ENCODE peak calls at places on chromosomes 2 and 18, in seven cellular contexts. B, X, J, G, O, Y and L are unnamed samples.
A peak's percentile ranks its signal among the peaks of the same experiment; 100 is the strongest.

GRCh38 chr2:119231975-119232665 is 8.5 kb downstream of the STEAP3 start:
- DNase-seq in B (no peak), X (no peak), J (no peak), G (no peak), O (no peak), Y (peak; percentile 74), L (no peak)

GRCh38 chr2:237213325-237214040 is 127.8 kb downstream of the COPS8 start:
- DNase-seq in B (peak; percentile 90), X (peak; percentile 73), J (no peak), G (no peak), O (no peak), Y (peak; percentile 96), L (no peak)

GRCh38 chr2:143471550-143471949 is 342.3 kb downstream of the ARHGAP15 start:
- DNase-seq in B (no peak), X (no peak), J (no peak), G (no peak), O (no peak), Y (no peak), L (no peak)

GRCh38 chr2:144183744-144184143 is 336.2 kb downstream of the ZEB2 start:
- DNase-seq in B (no peak), X (peak; percentile 2), J (no peak), G (no peak), O (peak; percentile 76), Y (peak; percentile 85), L (peak; percentile 76)

GRCh38 chr2:23599691-23600090 is 214.7 kb downstream of the KLHL29 start:
- DNase-seq in B (no peak), X (no peak), J (no peak), G (no peak), O (peak; percentile 22), Y (no peak), L (peak; percentile 11)

GRCh38 chr2:181307203-181307991 is 149.8 kb upstream of the ITGA4 start:
- DNase-seq in B (no peak), X (no peak), J (no peak), G (no peak), O (peak; percentile 25), Y (no peak), L (no peak)

GRCh38 chr18:79713341-79713740 is 33.7 kb downstream of the CTDP1 start:
- DNase-seq in B (no peak), X (no peak), J (no peak), G (no peak), O (no peak), Y (no peak), L (no peak)

GRCh38 chr18:63317982-63318881 is 1.3 kb downstream of the BCL2 start:
- DNase-seq in B (peak; percentile 90), X (peak; percentile 63), J (no peak), G (peak; percentile 61), O (peak; percentile 96), Y (no peak), L (peak; percentile 80)

GRCh38 chr2:63903003-63903402 is 61.3 kb downstream of the UGP2 start:
- DNase-seq in B (no peak), X (no peak), J (no peak), G (no peak), O (no peak), Y (peak; percentile 26), L (no peak)

GRCh38 chr2:112692914-112693313 is 27.9 kb upstream of the NT5DC4 start:
- DNase-seq in B (peak; percentile 40), X (no peak), J (no peak), G (no peak), O (no peak), Y (no peak), L (peak; percentile 36)

GRCh38 chr18:3217930-3218647 is 1.7 kb downstream of the MYOM1 start:
- DNase-seq in B (no peak), X (peak; percentile 83), J (no peak), G (no peak), O (no peak), Y (no peak), L (peak; percentile 76)

GRCh38 chr2:108633379-108633778 is 85.9 kb upstream of the RANBP2 start:
- DNase-seq in B (no peak), X (no peak), J (no peak), G (no peak), O (no peak), Y (no peak), L (no peak)

GRCh38 chr18:75207298-75208054 is 1.5 kb downstream of the PTGR3 start:
- DNase-seq in B (no peak), X (no peak), J (no peak), G (no peak), O (no peak), Y (peak; percentile 73), L (no peak)

GRCh38 chr18:77062518-77063003 is 70.0 kb downstream of the MBP start:
- DNase-seq in B (no peak), X (no peak), J (no peak), G (no peak), O (no peak), Y (peak; percentile 48), L (no peak)
- H3K4me1 ChIP-seq in B (peaks cover 16% of the 10 kb centered on the region), X (peaks cover 21% of the 10 kb centered on the region), J (peaks cover 58% of the 10 kb centered on the region), G (peaks cover 44% of the 10 kb centered on the region), O (peaks cover 97% of the 10 kb centered on the region), Y (peaks cover 31% of the 10 kb centered on the region), L (peaks cover 4% of the 10 kb centered on the region)

DNA sequence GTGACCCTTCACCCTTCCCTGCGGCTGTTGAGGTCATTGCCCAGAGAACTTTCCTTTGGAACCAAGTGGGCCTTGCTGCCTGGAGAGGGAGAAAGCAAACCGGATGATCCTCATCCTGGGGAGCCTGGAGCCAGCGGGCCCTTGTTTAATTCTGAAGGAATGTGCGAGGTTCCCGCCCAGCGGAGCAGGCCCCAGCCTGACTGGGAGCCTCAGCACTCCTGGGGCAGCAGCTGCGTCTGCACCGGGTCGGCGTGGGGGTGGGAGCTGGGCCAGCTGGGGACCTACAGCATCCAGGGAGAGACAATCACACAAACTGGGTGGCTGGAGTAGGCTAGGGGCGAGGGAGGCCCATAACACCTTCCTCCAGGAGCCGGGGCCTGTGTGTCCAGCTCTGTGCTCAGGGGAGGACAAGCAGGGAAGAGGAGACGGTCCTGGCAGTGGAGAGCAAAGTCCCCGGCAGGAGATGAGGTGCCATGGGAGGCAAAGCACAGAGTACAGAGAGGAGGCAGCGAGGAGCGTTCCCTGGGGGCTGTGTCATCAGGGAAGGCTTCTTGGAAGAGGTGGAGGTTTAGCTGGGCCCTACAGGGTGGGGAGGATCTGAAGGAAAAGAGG is 61.9 kb upstream of the HAAO start:
- DNase-seq in B (peak; percentile 87), X (peak; percentile 21), J (no peak), G (peak; percentile 57), O (peak; percentile 59), Y (peak; percentile 23), L (peak; percentile 52)
- H3K4me3 ChIP-seq in B (no peak overlapping the region), X (no peak overlapping the region), J (no peak overlapping the region), G (no peak overlapping the region), O (no peak overlapping the region), Y (no peak overlapping the region), L (no peak overlapping the region)

DNA sequence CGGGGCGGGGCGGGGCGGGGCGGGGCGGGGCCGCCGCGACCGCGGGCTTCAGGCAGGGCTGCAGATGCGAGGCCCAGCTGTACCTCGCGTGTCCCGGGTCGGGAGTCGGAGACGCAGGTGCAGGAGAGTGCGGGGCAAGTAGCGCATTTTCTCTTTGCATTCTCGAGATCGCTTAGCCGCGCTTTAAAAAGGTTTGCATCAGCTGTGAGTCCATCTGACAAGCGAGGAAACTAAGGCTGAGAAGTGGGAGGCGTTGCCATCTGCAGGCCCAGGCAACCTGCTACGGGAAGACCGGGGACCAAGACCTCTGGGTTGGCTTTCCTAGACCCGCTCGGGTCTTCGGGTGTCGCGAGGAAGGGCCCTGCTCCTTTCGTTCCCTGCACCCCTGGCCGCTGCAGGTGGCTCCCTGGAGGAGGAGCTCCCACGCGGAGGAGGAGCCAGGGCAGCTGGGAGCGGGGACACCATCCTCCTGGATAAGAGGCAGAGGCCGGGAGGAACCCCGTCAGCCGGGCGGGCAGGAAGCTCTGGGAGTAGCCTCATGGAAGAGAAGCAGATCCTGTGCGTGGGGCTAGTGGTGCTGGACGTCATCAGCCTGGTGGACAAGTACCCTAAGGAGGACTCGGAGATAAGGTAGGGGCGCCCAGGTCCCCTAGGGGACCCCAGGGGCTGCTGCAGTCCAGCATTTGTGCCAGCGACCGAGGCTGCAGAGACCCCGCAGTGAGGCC is at the start of gene KHK:
- DNase-seq in B (peak; percentile 88), X (peak; percentile 63), J (no peak), G (no peak), O (peak; percentile 92), Y (no peak), L (peak; percentile 90)
- TF ChIP-seq POLR2A in B (no peak), X (no peak), J (no peak), G (no peak), O (no peak), Y (no peak), L (peak; percentile 90)

GRCh38 chr2:96198937-96199336 is 9.7 kb downstream of the STARD7 start:
- DNase-seq in B (no peak), X (no peak), J (no peak), G (no peak), O (no peak), Y (no peak), L (no peak)
- H3K4me1 ChIP-seq in B (peaks cover 47% of the 10 kb centered on the region), X (peaks cover 55% of the 10 kb centered on the region), J (peaks cover 5% of the 10 kb centered on the region), G (peaks cover 69% of the 10 kb centered on the region), O (peaks cover 94% of the 10 kb centered on the region), Y (peaks cover 14% of the 10 kb centered on the region), L (no peaks in the 10 kb centered on the region)

DNA sequence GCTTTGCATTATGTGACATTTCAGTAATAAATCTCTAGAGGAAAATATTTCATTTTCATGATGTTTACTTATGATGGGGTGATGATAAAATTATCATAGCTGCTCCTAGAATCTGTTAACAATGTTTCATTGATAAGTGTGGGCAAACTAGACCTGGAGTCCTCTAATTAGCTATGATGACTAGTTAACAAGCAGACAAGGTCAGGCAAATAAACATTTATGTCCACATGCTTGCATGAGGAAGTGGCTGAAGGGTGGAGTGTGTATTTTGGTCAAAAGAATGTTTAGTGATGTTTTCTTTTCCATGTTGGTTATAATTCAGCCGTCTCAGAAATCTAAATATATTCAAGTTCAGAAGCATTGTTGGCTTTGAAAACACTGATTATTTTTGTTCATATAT is 99.9 kb upstream of the FN1 start:
- DNase-seq in B (no peak), X (no peak), J (no peak), G (no peak), O (no peak), Y (no peak), L (no peak)
- H3K4me3 ChIP-seq in B (no peak overlapping the region), X (no peak overlapping the region), J (no peak overlapping the region), G (no peak overlapping the region), O (no peak overlapping the region), Y (no peak overlapping the region), L (no peak overlapping the region)

GRCh38 chr2:241110607-241111442 is 8.7 kb upstream of the MTERF4 start:
- DNase-seq in B (peak; percentile 33), X (no peak), J (no peak), G (no peak), O (peak; percentile 86), Y (no peak), L (peak; percentile 56)
- TF ChIP-seq POLR2A in B (no peak), X (no peak), J (no peak), G (no peak), O (no peak), Y (no peak), L (no peak)

GRCh38 chr2:223054193-223054781 is 2.3 kb downstream of the KCNE4 start:
- DNase-seq in B (peak; percentile 90), X (peak; percentile 60), J (no peak), G (peak; percentile 85), O (no peak), Y (peak; percentile 76), L (peak; percentile 59)
- H3K4me1 ChIP-seq in B (peaks cover 48% of the 10 kb centered on the region), X (peaks cover 31% of the 10 kb centered on the region), J (peaks cover 4% of the 10 kb centered on the region), G (peaks cover 64% of the 10 kb centered on the region), O (peaks cover 9% of the 10 kb centered on the region), Y (peaks cover 27% of the 10 kb centered on the region), L (no peaks in the 10 kb centered on the region)